ENCODE peak calls at places on chromosomes 16 and 17, in ten cellular contexts. Z is psoas muscle, W is A549, J is endothelial cell, C is AG09309, V is testis, F is uterus, I is body of pancreas, Y is pancreas, K is GM23338. P is an unnamed sample.

GRCh38 chr17:33725675-33726271 is 432.7 kb upstream of the ASIC2 start:
- DNase-seq in Z (no peak), W (peak), J (peak), C (no peak), V (peak), F (no peak), I (peak), Y (no peak), K (peak), P (no peak)

GRCh38 chr17:29661220-29661619 is 38.5 kb upstream of the CORO6 start:
- DNase-seq in Z (no peak), W (no peak), J (no peak), C (no peak), V (no peak), F (no peak), I (no peak), Y (no peak), K (no peak), P (no peak)

GRCh38 chr17:75475144-75475835 is 18.9 kb downstream of the TMEM94 start:
- DNase-seq in Z (no peak), W (no peak), J (no peak), C (no peak), V (peak), F (no peak), I (no peak), Y (no peak), K (no peak), P (no peak)

GRCh38 chr17:73030995-73031394 is 61.5 kb downstream of the SLC39A11 start:
- DNase-seq in Z (no peak), W (no peak), J (no peak), C (no peak), V (no peak), F (no peak), I (no peak), Y (no peak), K (no peak), P (no peak)

GRCh38 chr17:34580685-34581445 is 1.5 kb downstream of the TMEM132E start:
- DNase-seq in Z (no peak), W (no peak), J (peak), C (no peak), V (peak), F (no peak), I (no peak), Y (no peak), K (peak), P (no peak)

GRCh38 chr16:58733248-58733670 is 857 bp downstream of the GOT2 start:
- DNase-seq in Z (peak), W (no peak), J (no peak), C (no peak), V (no peak), F (peak), I (no peak), Y (no peak), K (peak), P (no peak)

GRCh38 chr17:27540300-27541105 is 84.3 kb downstream of the KSR1 start:
- DNase-seq in Z (peak), W (peak), J (no peak), C (peak), V (peak), F (peak), I (peak), Y (peak), K (no peak), P (no peak)

GRCh38 chr17:28078443-28079229 is 36.2 kb downstream of the NLK start:
- DNase-seq in Z (no peak), W (no peak), J (no peak), C (no peak), V (no peak), F (no peak), I (no peak), Y (no peak), K (no peak), P (no peak)

GRCh38 chr17:65594585-65594940 is 33.1 kb upstream of the AXIN2 start:
- DNase-seq in Z (no peak), W (no peak), J (no peak), C (no peak), V (no peak), F (no peak), I (no peak), Y (no peak), K (no peak), P (no peak)

GRCh38 chr17:76538281-76538931 is 897 bp upstream of the CYGB start:
- DNase-seq in Z (no peak), W (no peak), J (no peak), C (no peak), V (no peak), F (peak), I (no peak), Y (no peak), K (peak), P (no peak)

GRCh38 chr17:36980281-36980761 is 31.6 kb downstream of the AATF start:
- DNase-seq in Z (no peak), W (no peak), J (no peak), C (no peak), V (no peak), F (no peak), I (no peak), Y (no peak), K (peak), P (no peak)

GRCh38 chr16:24045641-24046040 is 209.9 kb downstream of the PRKCB start:
- DNase-seq in Z (no peak), W (peak), J (peak), C (no peak), V (no peak), F (no peak), I (no peak), Y (no peak), K (peak), P (no peak)
- TF ChIP-seq CTCF in Z (no peak), W (peak), J (peak), C (no peak), V (no peak), F (no peak), I (no peak), Y (no peak), K (peak), P (no peak)

DNA sequence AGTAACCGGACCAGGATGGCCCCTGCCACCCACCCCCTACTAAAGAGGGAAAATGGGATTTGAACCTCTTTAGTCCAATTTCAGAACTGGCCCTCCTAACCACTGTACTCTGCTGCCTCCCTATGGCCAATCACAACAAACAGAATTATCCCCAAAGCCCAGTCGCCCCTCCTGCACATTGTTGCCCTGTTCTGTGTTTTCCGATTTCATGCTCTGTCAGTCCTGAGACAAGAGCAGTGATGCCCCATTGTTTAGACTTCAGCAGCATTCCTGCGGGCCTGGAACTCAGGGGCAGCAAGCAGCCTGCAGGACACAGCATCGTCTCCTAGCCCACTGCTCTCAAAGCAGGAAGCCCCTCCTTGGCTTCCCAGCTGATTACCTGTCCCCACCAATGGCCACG is 20.5 kb upstream of the KLHL11 start:
- DNase-seq in Z (no peak), W (peak), J (no peak), C (no peak), V (no peak), F (no peak), I (no peak), Y (no peak), K (peak), P (no peak)
- TF ChIP-seq CTCF in Z (peak), W (peak), J (no peak), C (peak), V (no peak), F (no peak), I (no peak), Y (no peak), K (peak), P (peak)

GRCh38 chr16:85862476-85863383 is 36.2 kb upstream of the IRF8 start:
- DNase-seq in Z (no peak), W (no peak), J (no peak), C (no peak), V (no peak), F (no peak), I (no peak), Y (no peak), K (no peak), P (no peak)
- TF ChIP-seq CTCF in Z (no peak), W (no peak), J (no peak), C (no peak), V (no peak), F (no peak), I (no peak), Y (no peak), K (no peak), P (no peak)

GRCh38 chr16:51201604-51202003 is 50.5 kb upstream of the SALL1 start:
- DNase-seq in Z (no peak), W (no peak), J (no peak), C (no peak), V (no peak), F (no peak), I (no peak), Y (no peak), K (peak), P (no peak)
- TF ChIP-seq CTCF in Z (no peak), W (no peak), J (no peak), C (peak), V (no peak), F (no peak), I (no peak), Y (no peak), K (peak), P (no peak)

DNA sequence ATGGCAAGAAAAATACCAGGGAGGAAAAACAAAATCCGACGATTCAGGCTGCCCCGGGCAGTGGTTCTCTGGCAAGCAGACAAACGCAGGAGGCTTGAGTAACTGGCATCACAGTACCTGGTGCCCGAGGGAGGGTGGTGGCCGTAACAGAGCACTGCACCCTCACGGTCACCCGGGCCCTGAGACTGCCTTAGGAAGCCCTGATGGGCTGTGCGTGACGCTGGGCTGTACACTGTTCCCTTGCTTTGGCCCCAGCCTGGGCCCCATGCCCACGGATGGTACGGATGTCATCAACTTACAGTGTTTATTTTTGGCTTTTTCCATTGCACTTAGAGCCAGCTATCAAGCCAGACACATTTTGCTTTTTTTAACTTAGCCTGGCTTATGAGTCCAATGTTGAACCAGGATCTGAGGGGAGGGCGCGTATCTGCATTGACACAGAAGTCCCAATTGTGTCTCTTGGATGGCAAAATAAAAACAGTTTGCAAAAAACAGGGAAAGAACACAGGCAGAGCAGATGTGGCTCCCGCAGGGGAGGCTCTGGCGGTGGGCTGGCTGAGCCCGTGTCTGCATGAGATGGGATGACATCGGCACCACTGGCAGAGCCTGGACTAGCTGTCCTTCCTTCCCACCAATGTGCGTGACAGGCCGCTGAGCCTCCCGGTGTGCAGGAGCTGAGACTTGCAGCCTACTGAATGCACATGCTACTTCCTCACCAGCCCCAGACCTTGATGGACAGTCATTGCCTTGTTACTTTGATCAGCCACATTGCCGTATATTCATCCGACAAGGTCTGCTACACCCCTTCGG is 287.7 kb downstream of the FOXL1 start:
- DNase-seq in Z (peak), W (no peak), J (no peak), C (no peak), V (no peak), F (no peak), I (no peak), Y (no peak), K (no peak), P (no peak)
- TF ChIP-seq CTCF in Z (no peak), W (no peak), J (no peak), C (no peak), V (no peak), F (no peak), I (no peak), Y (no peak), K (no peak), P (no peak)

DNA sequence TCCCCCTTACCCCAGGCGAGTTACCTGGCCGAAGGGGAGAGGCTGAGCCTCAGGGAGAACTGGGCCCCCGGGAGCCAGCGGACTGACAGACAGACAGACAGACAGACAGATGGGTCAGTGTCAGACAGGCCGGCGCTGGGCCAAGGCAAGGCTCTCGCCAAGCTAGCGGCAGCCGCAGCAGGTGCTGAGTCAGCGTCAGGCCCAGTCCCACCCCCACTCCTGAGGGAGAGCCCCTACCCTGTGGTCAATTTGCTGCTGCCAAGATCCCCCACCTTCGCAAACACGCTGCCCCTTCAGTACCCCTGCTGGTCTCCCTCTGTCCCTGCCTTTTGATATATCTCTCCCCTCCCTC is 1.5 kb downstream of the FGF11 start:
- DNase-seq in Z (peak), W (no peak), J (peak), C (no peak), V (peak), F (no peak), I (no peak), Y (no peak), K (peak), P (no peak)
- TF ChIP-seq CTCF in Z (no peak), W (no peak), J (no peak), C (peak), V (no peak), F (no peak), I (no peak), Y (no peak), K (no peak), P (no peak)

DNA sequence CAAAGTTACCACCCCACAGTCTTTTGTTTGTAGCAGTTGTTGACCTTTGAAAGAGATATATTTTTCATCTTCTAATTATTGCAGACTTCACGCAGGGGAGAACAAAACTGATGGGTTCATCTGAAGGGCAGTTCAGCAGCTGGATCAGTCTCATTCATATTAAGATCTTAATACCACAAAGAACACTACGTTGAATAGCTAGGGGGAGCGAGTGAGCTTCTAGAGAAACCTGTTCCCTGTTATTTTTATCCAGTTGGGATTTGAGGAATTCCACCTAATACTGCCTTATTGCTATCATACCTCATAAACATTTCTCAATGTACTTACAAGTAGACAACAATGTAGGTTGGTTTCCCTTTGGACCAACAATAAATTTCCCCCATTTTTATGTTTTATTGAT is 306.1 kb upstream of the KIF2B start:
- DNase-seq in Z (no peak), W (no peak), J (no peak), C (no peak), V (no peak), F (no peak), I (no peak), Y (no peak), K (peak), P (no peak)
- TF ChIP-seq CTCF in Z (no peak), W (peak), J (no peak), C (no peak), V (no peak), F (no peak), I (no peak), Y (no peak), K (peak), P (no peak)

GRCh38 chr17:40284085-40284713 is 3.5 kb upstream of the CDC6 start:
- DNase-seq in Z (no peak), W (peak), J (no peak), C (peak), V (no peak), F (no peak), I (no peak), Y (no peak), K (no peak), P (no peak)

GRCh38 chr17:40287159-40287493 is 553 bp upstream of the CDC6 start:
- DNase-seq in Z (no peak), W (no peak), J (no peak), C (no peak), V (no peak), F (no peak), I (no peak), Y (no peak), K (no peak), P (no peak)

GRCh38 chr17:40281663-40282062 is 6.0 kb upstream of the CDC6 start:
- DNase-seq in Z (no peak), W (no peak), J (no peak), C (no peak), V (no peak), F (no peak), I (no peak), Y (no peak), K (peak), P (no peak)

GRCh38 chr17:40286473-40286872 is 1.2 kb upstream of the CDC6 start:
- DNase-seq in Z (no peak), W (no peak), J (no peak), C (no peak), V (no peak), F (no peak), I (no peak), Y (no peak), K (no peak), P (no peak)

GRCh38 chr17:40283662-40284061 is 4.0 kb upstream of the CDC6 start:
- DNase-seq in Z (no peak), W (peak), J (no peak), C (peak), V (no peak), F (no peak), I (no peak), Y (no peak), K (no peak), P (no peak)
- TF ChIP-seq CTCF in Z (no peak), W (no peak), J (no peak), C (no peak), V (no peak), F (no peak), I (no peak), Y (no peak), K (no peak), P (no peak)

GRCh38 chr16:15888072-15888976 is at the start of gene CEP20:
- DNase-seq in Z (peak), W (peak), J (peak), C (peak), V (peak), F (peak), I (peak), Y (peak), K (peak), P (peak)
- TF ChIP-seq CTCF in Z (no peak), W (no peak), J (no peak), C (peak), V (peak), F (peak), I (no peak), Y (peak), K (no peak), P (no peak)

P was measured in esophagus squamous epithelium.